ENCODE peak calls at places on chromosome 22, in eight cellular contexts. I is T-helper 9 cell, K is endothelial cell, A is T-helper 2 cell, R is colonic mucosa, S is endodermal cell, M is neuronal stem cell, U is foreskin fibroblast. C is an unnamed sample.
A peak's percentile ranks its signal among the peaks of the same experiment; 100 is the strongest.

GRCh38 chr22:20605328-20605727 is 97.9 kb downstream of the MED15 start:
- DNase-seq in S (no peak), M (no peak), I (no peak), R (no peak), A (no peak), U (no peak), K (no peak), C (no peak)

GRCh38 chr22:46662226-46662625 is 42.0 kb downstream of the GRAMD4 start:
- DNase-seq in U (no peak), S (no peak), R (no peak), I (no peak), A (no peak), K (no peak), M (no peak), C (no peak)

GRCh38 chr22:39299829-39300178 is 19.6 kb downstream of the RPL3 start:
- DNase-seq in A (no peak), U (peak; percentile 55), M (no peak), S (peak; percentile 65), R (no peak), K (no peak), I (no peak), C (no peak)

GRCh38 chr22:22176929-22177616 is 67.5 kb upstream of the VPREB1 start:
- DNase-seq in R (no peak), S (no peak), I (no peak), U (no peak), K (no peak), A (no peak), M (no peak), C (no peak)

GRCh38 chr22:41636467-41636866 is 15.4 kb downstream of the XRCC6 start:
- DNase-seq in K (no peak), S (no peak), M (no peak), U (peak; percentile 55), R (no peak), A (no peak), I (no peak), C (no peak)

GRCh38 chr22:48105254-48105653 is 1342.8 kb downstream of the TBC1D22A start:
- DNase-seq in U (no peak), K (no peak), M (no peak), I (no peak), A (no peak), S (no peak), R (peak; percentile 6), C (no peak)

GRCh38 chr22:21920341-21921183 is 32.1 kb downstream of the PPM1F start:
- DNase-seq in I (no peak), S (no peak), A (no peak), R (no peak), M (no peak), K (no peak), U (no peak), C (no peak)

GRCh38 chr22:30420401-30421178 is 5.0 kb upstream of the MTFP1 start:
- DNase-seq in R (no peak), A (no peak), K (no peak), U (peak; percentile 89), M (no peak), I (no peak), S (no peak), C (no peak)

GRCh38 chr22:41449321-41449720 is 2.7 kb upstream of the TOB2 start:
- DNase-seq in M (no peak), I (no peak), S (no peak), K (no peak), R (no peak), A (no peak), U (no peak), C (no peak)

GRCh38 chr22:21726650-21727049 is 8.9 kb downstream of the YPEL1 start:
- DNase-seq in S (peak; percentile 92), K (peak; percentile 41), A (no peak), I (no peak), U (peak; percentile 25), M (no peak), R (no peak), C (no peak)

GRCh38 chr22:29014773-29015172 is 46.9 kb downstream of the C22orf31 start:
- DNase-seq in M (no peak), R (no peak), S (no peak), U (no peak), A (no peak), K (no peak), I (no peak), C (no peak)

GRCh38 chr22:42892571-42893316 is 35.7 kb upstream of the ARFGAP3 start:
- DNase-seq in R (no peak), U (no peak), M (no peak), A (no peak), I (no peak), S (no peak), K (no peak), C (no peak)

GRCh38 chr22:23074451-23074850 is 4.1 kb downstream of the GNAZ start:
- DNase-seq in A (no peak), U (no peak), R (no peak), M (no peak), K (no peak), S (no peak), I (no peak), C (no peak)

GRCh38 chr22:27238935-27239510 is 562.5 kb downstream of the MN1 start:
- DNase-seq in M (no peak), I (no peak), U (peak; percentile 67), R (no peak), A (no peak), S (no peak), K (no peak), C (peak; percentile 36)

GRCh38 chr22:30891781-30892180 is 76.8 kb downstream of the MORC2 start:
- DNase-seq in I (no peak), R (no peak), A (no peak), M (no peak), K (no peak), S (no peak), U (no peak), C (no peak)

GRCh38 chr22:48702573-48703264 is 1125.0 kb downstream of the BRD1 start:
- DNase-seq in M (no peak), S (peak; percentile 60), A (no peak), I (no peak), K (no peak), U (no peak), R (no peak), C (no peak)

GRCh38 chr22:20520093-20520511 is 12.7 kb downstream of the MED15 start:
- DNase-seq in R (no peak), K (no peak), S (no peak), U (no peak), A (no peak), M (no peak), I (no peak), C (no peak)

GRCh38 chr22:30755760-30756124 is 61.1 kb downstream of the OSBP2 start:
- DNase-seq in U (no peak), K (no peak), R (no peak), I (no peak), S (no peak), A (no peak), M (no peak), C (no peak)

GRCh38 chr22:20551805-20552449 is 44.5 kb downstream of the MED15 start:
- DNase-seq in A (no peak), I (no peak), R (no peak), K (no peak), U (no peak), S (no peak), M (no peak), C (no peak)

GRCh38 chr22:20777420-20778177 is 3.7 kb downstream of the SERPIND1 start:
- DNase-seq in K (no peak), M (no peak), A (no peak), R (peak; percentile 43), U (peak; percentile 88), I (no peak), S (no peak), C (peak; percentile 22)

GRCh38 chr22:50684986-50685385 is 12.4 kb downstream of the SHANK3 start:
- DNase-seq in A (no peak), I (no peak), U (no peak), R (no peak), K (no peak), S (peak; percentile 36), M (no peak), C (no peak)

GRCh38 chr22:29503811-29504372 is 23.9 kb downstream of the NEFH start:
- DNase-seq in K (no peak), R (peak; percentile 29), A (no peak), M (no peak), S (no peak), U (peak; percentile 87), I (no peak), C (peak; percentile 38)

GRCh38 chr22:28018461-28018927 is 99.4 kb upstream of the PITPNB start:
- DNase-seq in U (no peak), I (no peak), K (no peak), S (no peak), M (no peak), A (no peak), R (no peak), C (no peak)

GRCh38 chr22:31139866-31140716 is at the start of gene PLA2G3:
- DNase-seq in M (peak; percentile 84), A (no peak), S (peak; percentile 99), K (peak; percentile 65), R (peak; percentile 48), U (peak; percentile 65), I (no peak), C (no peak)

GRCh38 chr22:36587289-36588154 is 58.6 kb upstream of the EIF3D start:
- DNase-seq in I (no peak), K (no peak), R (no peak), S (peak; percentile 40), A (no peak), U (peak; percentile 78), M (no peak), C (peak; percentile 1)

GRCh38 chr22:45290410-45290936 is 5.7 kb downstream of the UPK3A start:
- DNase-seq in A (no peak), K (no peak), U (peak; percentile 93), M (no peak), S (peak; percentile 77), I (no peak), R (peak; percentile 73), C (peak; percentile 67)

GRCh38 chr22:36411589-36412258 is 24.0 kb upstream of the MYH9 start:
- DNase-seq in R (peak; percentile 70), K (no peak), I (peak; percentile 23), S (no peak), M (no peak), U (no peak), A (no peak), C (peak; percentile 64)

GRCh38 chr22:32897400-32897799 is 95.9 kb downstream of the TIMP3 start:
- DNase-seq in M (no peak), R (no peak), U (no peak), K (no peak), I (no peak), A (no peak), S (no peak), C (no peak)

GRCh38 chr22:48823941-48824340 is 1003.7 kb downstream of the BRD1 start:
- DNase-seq in I (no peak), S (no peak), K (no peak), U (no peak), M (no peak), A (no peak), R (no peak), C (no peak)

GRCh38 chr22:39083212-39084165 is 6.4 kb downstream of the APOBEC3G start:
- DNase-seq in M (no peak), S (no peak), U (no peak), A (no peak), I (no peak), K (no peak), R (no peak), C (no peak)

C was measured in left colon.